ENCODE peak calls at places on chromosome 1, in ten cellular contexts. One of them, this sample, is unnamed. For H3K4me1, the result is how much of the 10 kb centered on the place peaks cover.

GRCh38 chr1:8554956-8555534 is 237.1 kb downstream of the SLC45A1 start:
- DNase-seq in cardiac muscle cell: peak
- DNase-seq in left ventricle myocardium inferior: no peak
- DNase-seq in small intestine: no peak
- DNase-seq in ovary: no peak
- DNase-seq in uterus: peak
- DNase-seq in SJSA1: no peak
- DNase-seq in lung: no peak
- DNase-seq in lower lobe of right lung: no peak
- DNase-seq in suprapubic skin: no peak
- DNase-seq in this sample: no peak

GRCh38 chr1:97740891-97741290 is 179.9 kb downstream of the DPYD start:
- DNase-seq in cardiac muscle cell: no peak
- DNase-seq in left ventricle myocardium inferior: no peak
- DNase-seq in small intestine: no peak
- DNase-seq in ovary: no peak
- DNase-seq in uterus: no peak
- DNase-seq in SJSA1: no peak
- DNase-seq in lung: no peak
- DNase-seq in lower lobe of right lung: no peak
- DNase-seq in suprapubic skin: no peak
- DNase-seq in this sample: no peak

GRCh38 chr1:6889875-6890480 is 104.7 kb downstream of the CAMTA1 start:
- DNase-seq in cardiac muscle cell: peak
- DNase-seq in left ventricle myocardium inferior: no peak
- DNase-seq in small intestine: peak
- DNase-seq in ovary: peak
- DNase-seq in uterus: no peak
- DNase-seq in SJSA1: peak
- DNase-seq in lung: peak
- DNase-seq in lower lobe of right lung: peak
- DNase-seq in suprapubic skin: no peak
- DNase-seq in this sample: peak

GRCh38 chr1:29703596-29703995 is 467.3 kb downstream of the PTPRU start:
- DNase-seq in cardiac muscle cell: peak
- DNase-seq in left ventricle myocardium inferior: no peak
- DNase-seq in small intestine: peak
- DNase-seq in ovary: no peak
- DNase-seq in uterus: no peak
- DNase-seq in SJSA1: peak
- DNase-seq in lung: no peak
- DNase-seq in lower lobe of right lung: no peak
- DNase-seq in suprapubic skin: no peak
- DNase-seq in this sample: peak

GRCh38 chr1:214028569-214028968 is 40.8 kb downstream of the PROX1 start:
- DNase-seq in cardiac muscle cell: no peak
- DNase-seq in left ventricle myocardium inferior: no peak
- DNase-seq in small intestine: no peak
- DNase-seq in ovary: no peak
- DNase-seq in uterus: no peak
- DNase-seq in SJSA1: no peak
- DNase-seq in lung: no peak
- DNase-seq in lower lobe of right lung: no peak
- DNase-seq in suprapubic skin: no peak
- DNase-seq in this sample: no peak

GRCh38 chr1:151384584-151384983 is 12.1 kb upstream of the SELENBP1 start:
- DNase-seq in cardiac muscle cell: no peak
- DNase-seq in left ventricle myocardium inferior: no peak
- DNase-seq in small intestine: no peak
- DNase-seq in ovary: no peak
- DNase-seq in uterus: no peak
- DNase-seq in SJSA1: no peak
- DNase-seq in lung: no peak
- DNase-seq in lower lobe of right lung: no peak
- DNase-seq in suprapubic skin: no peak
- DNase-seq in this sample: no peak

GRCh38 chr1:66684353-66684752 is 67.9 kb upstream of the DYNLT5 start:
- DNase-seq in cardiac muscle cell: no peak
- DNase-seq in left ventricle myocardium inferior: no peak
- DNase-seq in small intestine: no peak
- DNase-seq in ovary: no peak
- DNase-seq in uterus: no peak
- DNase-seq in SJSA1: no peak
- DNase-seq in lung: no peak
- DNase-seq in lower lobe of right lung: no peak
- DNase-seq in suprapubic skin: no peak
- DNase-seq in this sample: no peak

GRCh38 chr1:175641633-175642032 is 101.8 kb downstream of the TNR start:
- DNase-seq in cardiac muscle cell: no peak
- DNase-seq in left ventricle myocardium inferior: no peak
- DNase-seq in small intestine: no peak
- DNase-seq in ovary: no peak
- DNase-seq in uterus: no peak
- DNase-seq in SJSA1: no peak
- DNase-seq in lung: no peak
- DNase-seq in lower lobe of right lung: no peak
- DNase-seq in suprapubic skin: no peak
- DNase-seq in this sample: no peak

GRCh38 chr1:14866841-14867626 is 268.5 kb downstream of the KAZN start:
- DNase-seq in cardiac muscle cell: no peak
- DNase-seq in left ventricle myocardium inferior: no peak
- DNase-seq in small intestine: no peak
- DNase-seq in ovary: no peak
- DNase-seq in uterus: no peak
- DNase-seq in SJSA1: no peak
- DNase-seq in lung: no peak
- DNase-seq in lower lobe of right lung: no peak
- DNase-seq in suprapubic skin: no peak
- DNase-seq in this sample: no peak

DNA sequence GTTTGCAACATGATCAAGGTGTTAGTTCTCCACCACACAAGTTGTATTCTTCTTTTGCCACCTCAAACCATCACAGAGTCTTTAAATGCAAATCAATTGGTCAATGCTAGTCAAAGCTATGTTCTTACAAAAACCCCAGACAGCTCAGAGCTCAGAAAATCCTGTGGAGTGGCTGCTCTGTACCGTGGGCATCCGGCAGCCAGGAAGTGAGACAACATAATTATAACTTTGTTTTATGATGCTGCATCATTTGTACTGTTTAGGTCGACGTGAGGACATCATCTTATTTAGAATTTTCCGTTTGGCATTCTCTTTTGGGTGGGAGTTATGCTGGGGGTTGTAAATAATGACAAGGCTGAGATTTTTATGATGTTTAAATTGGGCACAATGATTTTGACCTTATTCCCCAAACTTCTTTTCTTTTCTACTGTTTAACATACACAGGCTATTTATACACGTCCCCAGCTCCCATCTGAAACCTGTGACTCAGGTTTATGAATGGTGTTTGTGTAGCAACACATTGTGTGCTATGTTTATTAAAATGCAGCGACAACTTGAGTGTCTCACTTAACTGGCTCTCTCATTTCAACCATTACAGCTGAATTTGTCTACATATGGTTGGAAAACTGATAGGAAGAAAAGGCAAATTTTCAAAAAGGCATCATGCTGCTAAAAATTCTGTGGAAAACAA is 124.0 kb downstream of the CNIH3 start:
- DNase-seq in cardiac muscle cell: no peak
- DNase-seq in left ventricle myocardium inferior: no peak
- DNase-seq in small intestine: no peak
- DNase-seq in ovary: no peak
- DNase-seq in uterus: no peak
- DNase-seq in SJSA1: peak
- DNase-seq in lung: no peak
- DNase-seq in lower lobe of right lung: no peak
- DNase-seq in suprapubic skin: no peak
- DNase-seq in this sample: no peak
- H3K4me1 ChIP-seq in cardiac muscle cell: under half
- H3K4me1 ChIP-seq in left ventricle myocardium inferior: under half
- H3K4me1 ChIP-seq in small intestine: under half
- H3K4me1 ChIP-seq in ovary: under half
- H3K4me1 ChIP-seq in uterus: under half
- H3K4me1 ChIP-seq in SJSA1: under half
- H3K4me1 ChIP-seq in lung: under half
- H3K4me1 ChIP-seq in lower lobe of right lung: under half
- H3K4me1 ChIP-seq in suprapubic skin: under half
- H3K4me1 ChIP-seq in this sample: under half

GRCh38 chr1:208233978-208234377 is 10.2 kb downstream of the PLXNA2 start:
- DNase-seq in cardiac muscle cell: no peak
- DNase-seq in left ventricle myocardium inferior: no peak
- DNase-seq in small intestine: no peak
- DNase-seq in ovary: no peak
- DNase-seq in uterus: no peak
- DNase-seq in SJSA1: no peak
- DNase-seq in lung: no peak
- DNase-seq in lower lobe of right lung: no peak
- DNase-seq in suprapubic skin: no peak
- DNase-seq in this sample: no peak

GRCh38 chr1:208235983-208236761 is 8.0 kb downstream of the PLXNA2 start:
- DNase-seq in cardiac muscle cell: peak
- DNase-seq in left ventricle myocardium inferior: peak
- DNase-seq in small intestine: peak
- DNase-seq in ovary: peak
- DNase-seq in uterus: peak
- DNase-seq in SJSA1: peak
- DNase-seq in lung: peak
- DNase-seq in lower lobe of right lung: no peak
- DNase-seq in suprapubic skin: peak
- DNase-seq in this sample: peak

GRCh38 chr1:208234721-208235120 is 9.5 kb downstream of the PLXNA2 start:
- DNase-seq in cardiac muscle cell: no peak
- DNase-seq in left ventricle myocardium inferior: no peak
- DNase-seq in small intestine: no peak
- DNase-seq in ovary: no peak
- DNase-seq in uterus: no peak
- DNase-seq in SJSA1: no peak
- DNase-seq in lung: no peak
- DNase-seq in lower lobe of right lung: no peak
- DNase-seq in suprapubic skin: peak
- DNase-seq in this sample: no peak

GRCh38 chr1:208237241-208237640 is 6.9 kb downstream of the PLXNA2 start:
- DNase-seq in cardiac muscle cell: peak
- DNase-seq in left ventricle myocardium inferior: no peak
- DNase-seq in small intestine: no peak
- DNase-seq in ovary: no peak
- DNase-seq in uterus: no peak
- DNase-seq in SJSA1: no peak
- DNase-seq in lung: no peak
- DNase-seq in lower lobe of right lung: no peak
- DNase-seq in suprapubic skin: peak
- DNase-seq in this sample: no peak

DNA sequence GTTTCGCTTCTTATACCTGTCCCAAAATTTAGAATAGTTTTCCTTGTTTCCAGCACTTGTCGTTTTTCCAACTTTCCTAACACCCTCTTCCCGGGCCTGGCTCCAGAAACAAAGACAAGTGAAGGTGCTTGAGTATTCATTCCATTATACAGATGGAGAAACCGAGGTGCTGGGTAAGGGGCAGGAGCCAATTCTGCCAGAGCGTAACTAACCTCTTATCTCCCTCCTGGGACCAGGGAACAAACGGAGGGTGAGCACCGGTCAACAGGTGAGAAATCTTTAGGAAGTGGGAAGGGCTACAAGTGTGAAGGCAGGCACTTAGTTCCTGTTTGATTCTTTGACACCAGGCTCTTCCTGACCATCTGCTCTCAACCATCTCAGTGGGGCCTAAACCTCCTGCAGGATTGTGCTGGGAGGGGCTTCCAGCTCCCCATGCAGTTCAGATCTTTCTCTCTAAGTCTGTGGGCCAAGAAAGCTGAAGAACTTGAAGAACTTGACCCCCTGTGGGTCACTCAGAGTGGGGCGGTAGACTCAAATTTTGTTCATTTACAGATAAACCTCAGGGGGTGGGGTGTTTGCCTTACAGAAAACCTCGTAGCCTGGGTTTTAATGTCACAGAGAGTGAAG is 8.7 kb downstream of the PLXNA2 start:
- DNase-seq in cardiac muscle cell: no peak
- DNase-seq in left ventricle myocardium inferior: no peak
- DNase-seq in small intestine: no peak
- DNase-seq in ovary: no peak
- DNase-seq in uterus: no peak
- DNase-seq in SJSA1: no peak
- DNase-seq in lung: no peak
- DNase-seq in lower lobe of right lung: no peak
- DNase-seq in suprapubic skin: peak
- DNase-seq in this sample: no peak
- H3K4me1 ChIP-seq in cardiac muscle cell: half or more
- H3K4me1 ChIP-seq in left ventricle myocardium inferior: half or more
- H3K4me1 ChIP-seq in small intestine: under half
- H3K4me1 ChIP-seq in ovary: half or more
- H3K4me1 ChIP-seq in uterus: under half
- H3K4me1 ChIP-seq in SJSA1: half or more
- H3K4me1 ChIP-seq in lung: under half
- H3K4me1 ChIP-seq in lower lobe of right lung: half or more
- H3K4me1 ChIP-seq in suprapubic skin: half or more
- H3K4me1 ChIP-seq in this sample: half or more

GRCh38 chr1:181013144-181013543 is 9.5 kb downstream of the STX6 start:
- DNase-seq in cardiac muscle cell: peak
- DNase-seq in left ventricle myocardium inferior: no peak
- DNase-seq in small intestine: no peak
- DNase-seq in ovary: no peak
- DNase-seq in uterus: no peak
- DNase-seq in SJSA1: no peak
- DNase-seq in lung: no peak
- DNase-seq in lower lobe of right lung: no peak
- DNase-seq in suprapubic skin: no peak
- DNase-seq in this sample: no peak
- H3K4me1 ChIP-seq in cardiac muscle cell: under half
- H3K4me1 ChIP-seq in left ventricle myocardium inferior: under half
- H3K4me1 ChIP-seq in small intestine: under half
- H3K4me1 ChIP-seq in ovary: under half
- H3K4me1 ChIP-seq in uterus: under half
- H3K4me1 ChIP-seq in SJSA1: under half
- H3K4me1 ChIP-seq in lung: under half
- H3K4me1 ChIP-seq in lower lobe of right lung: under half
- H3K4me1 ChIP-seq in suprapubic skin: under half
- H3K4me1 ChIP-seq in this sample: under half

DNA sequence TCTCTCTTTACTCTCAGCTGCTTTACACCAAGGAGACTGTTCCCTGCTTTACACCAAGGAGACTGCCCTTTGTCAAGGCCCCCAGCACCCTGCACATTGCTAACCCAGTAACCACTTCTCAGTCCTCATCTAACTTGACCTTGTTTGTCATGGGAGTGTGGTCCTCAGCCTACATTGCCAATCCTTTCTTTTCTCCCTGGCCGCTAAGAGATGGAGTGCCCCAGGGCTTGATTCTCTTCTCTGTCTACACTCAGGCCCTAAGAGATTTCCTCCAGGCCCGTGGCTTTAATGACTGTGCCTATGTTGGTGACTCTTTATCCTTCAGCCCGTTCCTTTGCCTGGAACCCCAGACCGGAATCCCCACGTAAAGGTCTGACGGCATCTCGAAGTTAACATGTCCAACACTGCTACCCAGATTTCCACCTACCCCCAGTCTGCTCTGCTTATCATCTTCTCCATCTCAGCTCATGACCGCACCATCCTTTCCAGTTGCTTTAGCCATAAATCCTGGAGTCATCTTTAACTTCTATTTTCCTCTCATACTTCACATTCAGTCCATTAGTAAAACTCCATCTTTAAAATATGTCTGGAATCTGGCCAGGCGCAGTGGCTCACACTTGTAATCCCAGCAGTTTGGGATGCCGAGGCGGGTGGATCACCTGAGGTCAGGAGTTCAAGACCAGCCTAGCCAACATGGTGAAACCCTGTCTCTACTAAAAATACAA is 9.5 kb upstream of the SEMA4A start:
- DNase-seq in cardiac muscle cell: no peak
- DNase-seq in left ventricle myocardium inferior: no peak
- DNase-seq in small intestine: no peak
- DNase-seq in ovary: no peak
- DNase-seq in uterus: peak
- DNase-seq in SJSA1: no peak
- DNase-seq in lung: no peak
- DNase-seq in lower lobe of right lung: no peak
- DNase-seq in suprapubic skin: no peak
- DNase-seq in this sample: no peak
- H3K4me1 ChIP-seq in cardiac muscle cell: under half
- H3K4me1 ChIP-seq in left ventricle myocardium inferior: under half
- H3K4me1 ChIP-seq in small intestine: under half
- H3K4me1 ChIP-seq in ovary: under half
- H3K4me1 ChIP-seq in uterus: under half
- H3K4me1 ChIP-seq in SJSA1: under half
- H3K4me1 ChIP-seq in lung: under half
- H3K4me1 ChIP-seq in lower lobe of right lung: under half
- H3K4me1 ChIP-seq in suprapubic skin: under half
- H3K4me1 ChIP-seq in this sample: under half